ENCODE peak calls at places on chromosomes 13 and 19, in seven cellular contexts. S, L, P, T, Z, A and M are unnamed samples.
A peak's percentile ranks its signal among the peaks of the same experiment; 100 is the strongest.

GRCh38 chr13:103140001-103140671 is 73.9 kb upstream of the SLC10A2 start:
- DNase-seq in S (no peak), L (no peak), P (no peak), T (peak; percentile 62), Z (no peak), A (no peak), M (no peak)

GRCh38 chr19:6667114-6667627 is 2.8 kb downstream of the TNFSF14 start:
- DNase-seq in S (peak; percentile 60), L (no peak), P (no peak), T (no peak), Z (no peak), A (no peak), M (no peak)

GRCh38 chr19:3576696-3577443 is 4.1 kb downstream of the HMG20B start:
- DNase-seq in S (peak; percentile 78), L (peak; percentile 31), P (peak; percentile 63), T (peak; percentile 95), Z (peak; percentile 71), A (no peak), M (no peak)

GRCh38 chr19:51571599-51571998 is 516 bp downstream of the ZNF175 start:
- DNase-seq in S (no peak), L (no peak), P (no peak), T (no peak), Z (no peak), A (no peak), M (no peak)

GRCh38 chr19:48539503-48540096 is 12.4 kb upstream of the SULT2B1 start:
- DNase-seq in S (no peak), L (peak; percentile 15), P (peak; percentile 58), T (no peak), Z (peak; percentile 62), A (no peak), M (no peak)

GRCh38 chr19:5039642-5040543 is 71.0 kb downstream of the KDM4B start:
- DNase-seq in S (no peak), L (no peak), P (no peak), T (no peak), Z (no peak), A (no peak), M (no peak)

GRCh38 chr13:30529085-30529815 is 63.5 kb upstream of the HMGB1 start:
- DNase-seq in S (no peak), L (no peak), P (no peak), T (no peak), Z (peak; percentile 34), A (no peak), M (no peak)

GRCh38 chr13:96947343-96947910 is 46.8 kb downstream of the OXGR1 start:
- DNase-seq in S (no peak), L (no peak), P (no peak), T (no peak), Z (no peak), A (no peak), M (no peak)

GRCh38 chr13:44648392-44649117 is 72.4 kb upstream of the TSC22D1 start:
- DNase-seq in S (no peak), L (peak; percentile 23), P (no peak), T (no peak), Z (no peak), A (no peak), M (no peak)

GRCh38 chr19:16715613-16716012 is 4.0 kb upstream of the NWD1 start:
- DNase-seq in S (no peak), L (no peak), P (no peak), T (no peak), Z (no peak), A (no peak), M (no peak)

GRCh38 chr19:18469245-18470107 is 31.5 kb upstream of the ISYNA1 start:
- DNase-seq in S (no peak), L (peak; percentile 66), P (peak; percentile 73), T (peak; percentile 93), Z (peak; percentile 54), A (no peak), M (peak; percentile 82)

GRCh38 chr13:110382229-110382628 is 75.1 kb downstream of the COL4A2 start:
- DNase-seq in S (no peak), L (no peak), P (no peak), T (no peak), Z (peak; percentile 91), A (no peak), M (no peak)

GRCh38 chr13:110317093-110317492 is 10.0 kb downstream of the COL4A2 start:
- DNase-seq in S (no peak), L (no peak), P (no peak), T (peak; percentile 31), Z (no peak), A (no peak), M (no peak)

GRCh38 chr19:55838251-55838650 is 1.9 kb downstream of the NLRP4 start:
- DNase-seq in S (no peak), L (no peak), P (no peak), T (no peak), Z (no peak), A (no peak), M (no peak)

GRCh38 chr13:27336005-27336673 is 65.5 kb downstream of the RASL11A start:
- DNase-seq in S (no peak), L (no peak), P (no peak), T (no peak), Z (peak; percentile 84), A (peak; percentile 34), M (no peak)

GRCh38 chr19:53389591-53390377 is 5.2 kb upstream of the ZNF765 start:
- DNase-seq in S (peak; percentile 47), L (no peak), P (no peak), T (peak; percentile 83), Z (no peak), A (no peak), M (no peak)

GRCh38 chr13:45781553-45782326 is 69.8 kb downstream of the SIAH3 start:
- DNase-seq in S (peak; percentile 68), L (peak; percentile 70), P (peak; percentile 44), T (no peak), Z (peak; percentile 47), A (no peak), M (no peak)

GRCh38 chr13:97539651-97540230 is 105.8 kb downstream of the RAP2A start:
- DNase-seq in S (no peak), L (no peak), P (no peak), T (no peak), Z (peak; percentile 56), A (no peak), M (no peak)

GRCh38 chr13:114065141-114065925 is 67.1 kb downstream of the RASA3 start:
- DNase-seq in S (peak; percentile 86), L (peak; percentile 86), P (peak; percentile 68), T (peak; percentile 93), Z (peak; percentile 99), A (peak; percentile 97), M (peak; percentile 90)

GRCh38 chr13:67736646-67737420 is 506.7 kb upstream of the PCDH9 start:
- DNase-seq in S (no peak), L (no peak), P (peak; percentile 21), T (peak; percentile 82), Z (peak; percentile 92), A (no peak), M (no peak)

GRCh38 chr13:110469597-110469996 is 91.9 kb downstream of the RAB20 start:
- DNase-seq in S (no peak), L (no peak), P (no peak), T (no peak), Z (no peak), A (no peak), M (no peak)

GRCh38 chr19:8377598-8377997 is 12.6 kb upstream of the RAB11B start:
- DNase-seq in S (no peak), L (no peak), P (no peak), T (no peak), Z (no peak), A (no peak), M (no peak)

GRCh38 chr19:1017115-1017905 is 3.6 kb downstream of the TMEM259 start:
- DNase-seq in S (peak; percentile 84), L (peak; percentile 76), P (peak; percentile 78), T (no peak), Z (no peak), A (no peak), M (no peak)

GRCh38 chr19:1019616-1019961 is 1.3 kb downstream of the TMEM259 start:
- DNase-seq in S (no peak), L (no peak), P (no peak), T (no peak), Z (no peak), A (no peak), M (no peak)

GRCh38 chr19:1017906-1018305 is 3.0 kb downstream of the TMEM259 start:
- DNase-seq in S (no peak), L (no peak), P (no peak), T (no peak), Z (no peak), A (no peak), M (no peak)

GRCh38 chr19:1018932-1019615 is 1.8 kb downstream of the TMEM259 start:
- DNase-seq in S (no peak), L (no peak), P (no peak), T (no peak), Z (no peak), A (no peak), M (no peak)

GRCh38 chr19:1018393-1018792 is 2.5 kb downstream of the TMEM259 start:
- DNase-seq in S (no peak), L (no peak), P (no peak), T (no peak), Z (no peak), A (no peak), M (no peak)
- H3K4me3 ChIP-seq in S (no peak overlapping the region), L (no peak overlapping the region), P (no peak overlapping the region), T (no peak overlapping the region), Z (no peak overlapping the region), A (no peak overlapping the region), M (no peak overlapping the region)

DNA sequence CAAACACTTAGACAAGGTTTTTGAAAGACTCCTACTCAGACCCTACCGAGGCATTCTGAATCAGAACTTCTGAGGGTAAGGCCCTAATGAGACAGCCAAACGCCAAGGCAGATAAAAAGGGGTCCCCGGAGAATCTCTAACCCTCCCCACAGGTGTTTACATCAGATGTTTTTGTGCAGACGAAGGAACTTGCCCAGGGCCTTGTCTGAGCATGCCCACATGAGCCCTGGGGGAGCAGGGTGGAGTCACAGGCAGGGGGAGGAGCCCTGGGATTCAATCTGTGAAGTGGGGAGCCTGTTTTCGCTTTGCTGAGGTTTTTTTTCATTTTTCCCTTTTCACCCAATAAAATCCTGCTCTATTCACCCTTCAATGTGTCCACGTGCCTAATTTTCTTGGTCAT is 61.6 kb upstream of the MED4 start:
- DNase-seq in S (peak; percentile 76), L (peak; percentile 18), P (peak; percentile 42), T (peak; percentile 55), Z (no peak), A (no peak), M (no peak)
- H3K4me3 ChIP-seq in S (no peak overlapping the region), L (no peak overlapping the region), P (no peak overlapping the region), T (no peak overlapping the region), Z (no peak overlapping the region), A (no peak overlapping the region), M (no peak overlapping the region)

GRCh38 chr13:24060993-24061392 is 99.5 kb upstream of the SPATA13 start:
- DNase-seq in S (no peak), L (no peak), P (no peak), T (no peak), Z (no peak), A (no peak), M (no peak)
- H3K4me3 ChIP-seq in S (no peak overlapping the region), L (no peak overlapping the region), P (no peak overlapping the region), T (no peak overlapping the region), Z (no peak overlapping the region), A (no peak overlapping the region), M (no peak overlapping the region)

GRCh38 chr13:75569576-75569975 is 20.0 kb downstream of the UCHL3 start:
- DNase-seq in S (no peak), L (no peak), P (no peak), T (no peak), Z (no peak), A (no peak), M (no peak)
- H3K4me3 ChIP-seq in S (no peak overlapping the region), L (no peak overlapping the region), P (no peak overlapping the region), T (no peak overlapping the region), Z (no peak overlapping the region), A (no peak overlapping the region), M (no peak overlapping the region)